ENCODE peak calls at places on chromosomes 12 and 14, in ten cellular contexts. B, Z, C, D, Y, G, R, M, E and I are unnamed samples.

GRCh38 chr12:19222566-19222965 is 93.0 kb downstream of the PLEKHA5 start:
- DNase-seq in B (no peak), Z (no peak), C (peak), D (no peak), Y (no peak), G (no peak), R (no peak), M (no peak), E (no peak), I (no peak)

GRCh38 chr14:74569826-74570591 is 42.0 kb downstream of the LTBP2 start:
- DNase-seq in B (no peak), Z (no peak), C (peak), D (peak), Y (no peak), G (no peak), R (no peak), M (no peak), E (no peak), I (no peak)

GRCh38 chr12:88865537-88865936 is 285.3 kb upstream of the KITLG start:
- DNase-seq in B (no peak), Z (no peak), C (no peak), D (no peak), Y (no peak), G (no peak), R (no peak), M (no peak), E (no peak), I (no peak)

GRCh38 chr12:23954332-23954731 is 4.9 kb upstream of the SOX5 start:
- DNase-seq in B (no peak), Z (no peak), C (peak), D (no peak), Y (no peak), G (no peak), R (no peak), M (no peak), E (no peak), I (no peak)

GRCh38 chr12:132904718-132905328 is 17.4 kb upstream of the CHFR start:
- DNase-seq in B (peak), Z (peak), C (peak), D (peak), Y (peak), G (no peak), R (peak), M (peak), E (peak), I (peak)

GRCh38 chr12:1108276-1108675 is 117.3 kb downstream of the ERC1 start:
- DNase-seq in B (no peak), Z (no peak), C (no peak), D (no peak), Y (no peak), G (no peak), R (no peak), M (no peak), E (no peak), I (no peak)

GRCh38 chr14:98926151-98926550 is 345.8 kb downstream of the BCL11B start:
- DNase-seq in B (no peak), Z (no peak), C (no peak), D (no peak), Y (no peak), G (no peak), R (no peak), M (no peak), E (peak), I (no peak)

GRCh38 chr12:131506426-131506825 is 204.5 kb upstream of the SFSWAP start:
- DNase-seq in B (no peak), Z (no peak), C (no peak), D (no peak), Y (no peak), G (no peak), R (no peak), M (no peak), E (no peak), I (no peak)

GRCh38 chr12:74111688-74112360 is 425.8 kb upstream of the ATXN7L3B start:
- DNase-seq in B (no peak), Z (no peak), C (peak), D (no peak), Y (no peak), G (no peak), R (no peak), M (no peak), E (no peak), I (no peak)

GRCh38 chr12:13941258-13942249 is 39.8 kb downstream of the GRIN2B start:
- DNase-seq in B (peak), Z (no peak), C (peak), D (peak), Y (no peak), G (no peak), R (peak), M (no peak), E (no peak), I (no peak)

GRCh38 chr14:60651051-60651935 is 2.0 kb upstream of the SIX1 start:
- DNase-seq in B (no peak), Z (no peak), C (no peak), D (peak), Y (no peak), G (no peak), R (no peak), M (no peak), E (no peak), I (no peak)

GRCh38 chr14:29528889-29529288 is 398.8 kb downstream of the PRKD1 start:
- DNase-seq in B (no peak), Z (no peak), C (peak), D (peak), Y (no peak), G (no peak), R (no peak), M (no peak), E (no peak), I (no peak)

GRCh38 chr12:14961466-14962155 is at the start of gene ARHGDIB:
- DNase-seq in B (no peak), Z (no peak), C (peak), D (no peak), Y (no peak), G (no peak), R (peak), M (peak), E (peak), I (no peak)

GRCh38 chr14:90828642-90829487 is 12.6 kb upstream of the TTC7B start:
- DNase-seq in B (no peak), Z (no peak), C (no peak), D (no peak), Y (peak), G (no peak), R (no peak), M (no peak), E (no peak), I (no peak)

GRCh38 chr12:6961695-6962284 is 8.7 kb downstream of the PHB2 start:
- DNase-seq in B (peak), Z (peak), C (peak), D (peak), Y (peak), G (no peak), R (peak), M (no peak), E (no peak), I (no peak)

GRCh38 chr12:14936224-14936861 is 2.0 kb downstream of the ERP27 start:
- DNase-seq in B (no peak), Z (no peak), C (no peak), D (no peak), Y (no peak), G (no peak), R (no peak), M (no peak), E (no peak), I (no peak)

GRCh38 chr12:49133590-49133989 is 2.4 kb upstream of the TUBA1B start:
- DNase-seq in B (no peak), Z (no peak), C (no peak), D (no peak), Y (no peak), G (no peak), R (no peak), M (no peak), E (no peak), I (no peak)

GRCh38 chr14:97527993-97528392 is 730.8 kb downstream of the VRK1 start:
- DNase-seq in B (no peak), Z (no peak), C (no peak), D (no peak), Y (no peak), G (no peak), R (no peak), M (no peak), E (no peak), I (no peak)

GRCh38 chr12:130663510-130663909 is 52.6 kb downstream of the RIMBP2 start:
- DNase-seq in B (no peak), Z (no peak), C (no peak), D (no peak), Y (no peak), G (no peak), R (no peak), M (no peak), E (no peak), I (no peak)

GRCh38 chr14:32230695-32231280 is 27.7 kb upstream of the RNU6-8 start:
- DNase-seq in B (peak), Z (no peak), C (peak), D (peak), Y (no peak), G (peak), R (no peak), M (no peak), E (no peak), I (no peak)

GRCh38 chr12:6249580-6249979 is 49.4 kb downstream of the CD9 start:
- DNase-seq in B (no peak), Z (no peak), C (no peak), D (no peak), Y (no peak), G (no peak), R (no peak), M (no peak), E (no peak), I (no peak)

GRCh38 chr14:85867450-85867849 is 337.5 kb downstream of the FLRT2 start:
- DNase-seq in B (no peak), Z (no peak), C (no peak), D (no peak), Y (no peak), G (no peak), R (no peak), M (no peak), E (no peak), I (no peak)

GRCh38 chr14:39956372-39956771 is 524.1 kb upstream of the FBXO33 start:
- DNase-seq in B (no peak), Z (no peak), C (no peak), D (no peak), Y (no peak), G (no peak), R (no peak), M (no peak), E (no peak), I (no peak)

GRCh38 chr12:51866762-51867161 is 18.2 kb upstream of the FIGNL2 start:
- DNase-seq in B (no peak), Z (no peak), C (no peak), D (no peak), Y (no peak), G (no peak), R (no peak), M (no peak), E (no peak), I (no peak)

GRCh38 chr14:65958664-65959562 is 527.3 kb upstream of the CCDC196 start:
- DNase-seq in B (peak), Z (no peak), C (peak), D (peak), Y (no peak), G (no peak), R (no peak), M (no peak), E (no peak), I (no peak)

GRCh38 chr12:132151766-132152410 is 7.6 kb downstream of the NOC4L start:
- DNase-seq in B (no peak), Z (no peak), C (no peak), D (no peak), Y (peak), G (no peak), R (peak), M (no peak), E (peak), I (no peak)

GRCh38 chr14:30332374-30332773 is 226.6 kb upstream of the G2E3 start:
- DNase-seq in B (no peak), Z (no peak), C (no peak), D (no peak), Y (no peak), G (no peak), R (no peak), M (no peak), E (no peak), I (no peak)

GRCh38 chr12:122836027-122836921 is 1.0 kb downstream of the HIP1R start:
- DNase-seq in B (peak), Z (no peak), C (peak), D (peak), Y (peak), G (no peak), R (no peak), M (peak), E (no peak), I (no peak)

GRCh38 chr12:28582687-28583376 is 392.6 kb downstream of the CCDC91 start:
- DNase-seq in B (no peak), Z (no peak), C (no peak), D (no peak), Y (no peak), G (no peak), R (no peak), M (no peak), E (no peak), I (no peak)

GRCh38 chr14:63443988-63444387 is 99.2 kb downstream of the PPP2R5E start:
- DNase-seq in B (no peak), Z (no peak), C (no peak), D (no peak), Y (no peak), G (no peak), R (no peak), M (no peak), E (no peak), I (no peak)

GRCh38 chr12:118059645-118060275 is 1.2 kb downstream of the WSB2 start:
- DNase-seq in B (no peak), Z (no peak), C (peak), D (peak), Y (no peak), G (no peak), R (no peak), M (no peak), E (no peak), I (no peak)

GRCh38 chr12:89350661-89351488 is 1.4 kb downstream of the DUSP6 start:
- DNase-seq in B (peak), Z (no peak), C (peak), D (peak), Y (no peak), G (no peak), R (peak), M (no peak), E (no peak), I (no peak)

GRCh38 chr14:68297871-68298468 is 478.4 kb downstream of the RAD51B start:
- DNase-seq in B (peak), Z (no peak), C (peak), D (peak), Y (no peak), G (no peak), R (no peak), M (no peak), E (no peak), I (no peak)

GRCh38 chr12:40632171-40632570 is 60.1 kb upstream of the CNTN1 start:
- DNase-seq in B (no peak), Z (no peak), C (no peak), D (no peak), Y (no peak), G (no peak), R (no peak), M (no peak), E (no peak), I (no peak)

GRCh38 chr12:64744422-64745258 is 14.6 kb downstream of the GNS start:
- DNase-seq in B (peak), Z (no peak), C (peak), D (peak), Y (no peak), G (no peak), R (no peak), M (no peak), E (no peak), I (no peak)

GRCh38 chr12:93978553-93978952 is 169.8 kb upstream of the PLXNC1 start:
- DNase-seq in B (peak), Z (no peak), C (peak), D (peak), Y (no peak), G (peak), R (peak), M (no peak), E (no peak), I (no peak)

GRCh38 chr14:36207500-36207899 is 31.0 kb upstream of the PTCSC3 start:
- DNase-seq in B (peak), Z (no peak), C (no peak), D (peak), Y (no peak), G (no peak), R (no peak), M (no peak), E (no peak), I (no peak)

GRCh38 chr14:61466249-61466904 is 145.0 kb downstream of the PRKCH start:
- DNase-seq in B (peak), Z (no peak), C (peak), D (peak), Y (no peak), G (peak), R (peak), M (no peak), E (no peak), I (no peak)

GRCh38 chr12:107436376-107436775 is 249.2 kb upstream of the PWP1 start:
- DNase-seq in B (peak), Z (no peak), C (peak), D (peak), Y (no peak), G (peak), R (no peak), M (no peak), E (no peak), I (no peak)

GRCh38 chr12:106645465-106646330 is 62.9 kb downstream of the RFX4 start:
- DNase-seq in B (no peak), Z (no peak), C (no peak), D (no peak), Y (no peak), G (no peak), R (no peak), M (no peak), E (no peak), I (no peak)